ENCODE peak calls at places on chromosomes 3 and 15, in seven cellular contexts. C is AG09309, E is coronary artery, S is H9, X is right atrium auricular region, T is cardiac fibroblast, D is lower leg skin. U is an unnamed sample.

GRCh38 chr15:92900712-92901052 is 558 bp downstream of the CHD2 start:
- DNase-seq in C (no peak), E (no peak), S (no peak), X (no peak), T (peak), D (no peak), U (no peak)

GRCh38 chr3:188914556-188914955 is 257.2 kb upstream of the TPRG1 start:
- DNase-seq in C (no peak), E (no peak), S (no peak), X (no peak), T (peak), D (no peak), U (no peak)

GRCh38 chr3:187084580-187084979 is 54.7 kb downstream of the RPL39L start:
- DNase-seq in C (no peak), E (no peak), S (no peak), X (no peak), T (no peak), D (peak), U (no peak)

GRCh38 chr3:98829246-98829832 is 66.2 kb downstream of the ST3GAL6 start:
- DNase-seq in C (no peak), E (no peak), S (no peak), X (no peak), T (no peak), D (no peak), U (no peak)

GRCh38 chr15:94287794-94288246 is 56.5 kb downstream of the MCTP2 start:
- DNase-seq in C (no peak), E (no peak), S (no peak), X (no peak), T (no peak), D (no peak), U (no peak)

GRCh38 chr3:12681586-12682371 is 17.9 kb upstream of the RAF1 start:
- DNase-seq in C (peak), E (no peak), S (no peak), X (no peak), T (peak), D (no peak), U (no peak)

GRCh38 chr3:54120657-54121403 is 1.5 kb upstream of the CACNA2D3 start:
- DNase-seq in C (no peak), E (no peak), S (peak), X (no peak), T (peak), D (no peak), U (peak)

GRCh38 chr3:56917740-56918568 is 116.2 kb upstream of the ARHGEF3 start:
- DNase-seq in C (no peak), E (no peak), S (no peak), X (no peak), T (no peak), D (no peak), U (no peak)

GRCh38 chr3:39124876-39125836 is 17.7 kb downstream of the TTC21A start:
- DNase-seq in C (no peak), E (no peak), S (peak), X (no peak), T (peak), D (no peak), U (no peak)

GRCh38 chr3:11558002-11558401 is 85.7 kb downstream of the VGLL4 start:
- DNase-seq in C (peak), E (no peak), S (no peak), X (no peak), T (peak), D (no peak), U (no peak)

GRCh38 chr3:100941046-100941445 is 52.2 kb downstream of the ABI3BP start:
- DNase-seq in C (no peak), E (no peak), S (no peak), X (peak), T (no peak), D (peak), U (no peak)

GRCh38 chr3:188769833-188770232 is 401.9 kb upstream of the TPRG1 start:
- DNase-seq in C (no peak), E (no peak), S (no peak), X (no peak), T (no peak), D (no peak), U (no peak)

GRCh38 chr3:194257030-194257657 is 94.0 kb downstream of the CPN2 start:
- DNase-seq in C (no peak), E (no peak), S (no peak), X (peak), T (no peak), D (peak), U (no peak)

GRCh38 chr15:40439461-40440299 is 1.1 kb upstream of the BAHD1 start:
- DNase-seq in C (no peak), E (no peak), S (peak), X (no peak), T (no peak), D (peak), U (peak)

GRCh38 chr15:50055333-50056278 is 63.4 kb downstream of the ATP8B4 start:
- DNase-seq in C (peak), E (no peak), S (no peak), X (no peak), T (peak), D (no peak), U (no peak)

GRCh38 chr3:193946945-193947344 is 189.0 kb upstream of the HES1 start:
- DNase-seq in C (no peak), E (no peak), S (no peak), X (no peak), T (peak), D (no peak), U (no peak)

GRCh38 chr15:39498642-39499041 is 82.2 kb upstream of the THBS1 start:
- DNase-seq in C (no peak), E (no peak), S (no peak), X (no peak), T (no peak), D (no peak), U (no peak)

GRCh38 chr15:50828610-50829206 is 63.2 kb upstream of the SPPL2A start:
- DNase-seq in C (peak), E (no peak), S (no peak), X (no peak), T (peak), D (no peak), U (no peak)

GRCh38 chr15:28017423-28017924 is 81.6 kb downstream of the OCA2 start:
- DNase-seq in C (no peak), E (peak), S (no peak), X (no peak), T (no peak), D (no peak), U (peak)
- TF ChIP-seq CTCF in C (no peak), E (no peak), S (peak), X (peak), T (no peak), D (no peak), U (peak)

GRCh38 chr15:66708389-66708788 is 6.4 kb downstream of the SMAD6 start:
- DNase-seq in C (no peak), E (no peak), S (no peak), X (no peak), T (no peak), D (no peak), U (no peak)

GRCh38 chr15:66706840-66707239 is 4.8 kb downstream of the SMAD6 start:
- DNase-seq in C (no peak), E (no peak), S (no peak), X (no peak), T (no peak), D (no peak), U (no peak)

GRCh38 chr15:66706225-66706732 is 4.2 kb downstream of the SMAD6 start:
- DNase-seq in C (no peak), E (no peak), S (no peak), X (no peak), T (no peak), D (no peak), U (no peak)

GRCh38 chr15:66705277-66705927 is 3.4 kb downstream of the SMAD6 start:
- DNase-seq in C (no peak), E (no peak), S (no peak), X (no peak), T (no peak), D (no peak), U (no peak)

DNA sequence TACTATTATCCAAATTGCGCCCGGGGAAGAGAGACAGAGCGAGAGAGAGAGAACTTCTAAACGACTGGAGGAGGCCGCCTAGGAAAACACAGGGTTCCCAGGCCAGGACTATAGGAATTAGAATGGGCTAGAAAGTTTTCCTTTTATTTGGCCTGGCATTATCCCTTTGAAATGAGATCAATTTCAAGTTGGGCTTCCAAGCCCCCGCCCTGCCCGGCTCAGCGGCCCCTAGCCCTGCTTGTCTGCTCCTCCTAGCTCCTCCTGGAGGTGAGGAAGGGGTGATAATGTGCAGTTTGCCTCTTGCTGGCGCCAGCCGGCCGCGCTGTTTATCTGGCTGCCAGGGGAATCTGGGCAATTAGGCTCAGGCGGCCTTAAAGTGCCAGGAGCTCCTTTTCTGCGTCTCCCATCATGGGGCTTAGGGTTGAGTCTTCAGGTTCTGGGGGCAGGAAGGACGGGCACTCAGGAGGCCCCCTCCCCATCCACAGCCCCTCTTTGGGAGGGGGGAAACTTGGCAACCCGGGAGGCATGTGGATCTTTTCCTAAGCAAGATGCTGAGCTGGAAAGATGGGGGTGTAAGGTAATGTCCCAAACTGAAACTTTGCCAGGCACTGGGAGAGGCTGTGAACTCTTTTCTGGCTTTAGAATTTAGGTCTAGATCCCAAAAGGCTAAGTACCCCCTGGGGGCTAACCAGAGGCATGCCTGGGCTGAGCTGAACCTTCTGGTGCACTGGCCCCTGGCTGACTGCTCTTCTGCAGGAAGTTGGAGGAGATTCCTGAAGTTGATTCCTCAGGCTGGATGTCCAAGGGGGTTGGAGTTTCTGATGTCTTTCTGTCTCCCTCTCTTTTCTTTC is 5.5 kb downstream of the SMAD6 start:
- DNase-seq in C (no peak), E (no peak), S (peak), X (no peak), T (no peak), D (no peak), U (peak)
- TF ChIP-seq CTCF in C (peak), E (no peak), S (peak), X (peak), T (no peak), D (no peak), U (no peak)

DNA sequence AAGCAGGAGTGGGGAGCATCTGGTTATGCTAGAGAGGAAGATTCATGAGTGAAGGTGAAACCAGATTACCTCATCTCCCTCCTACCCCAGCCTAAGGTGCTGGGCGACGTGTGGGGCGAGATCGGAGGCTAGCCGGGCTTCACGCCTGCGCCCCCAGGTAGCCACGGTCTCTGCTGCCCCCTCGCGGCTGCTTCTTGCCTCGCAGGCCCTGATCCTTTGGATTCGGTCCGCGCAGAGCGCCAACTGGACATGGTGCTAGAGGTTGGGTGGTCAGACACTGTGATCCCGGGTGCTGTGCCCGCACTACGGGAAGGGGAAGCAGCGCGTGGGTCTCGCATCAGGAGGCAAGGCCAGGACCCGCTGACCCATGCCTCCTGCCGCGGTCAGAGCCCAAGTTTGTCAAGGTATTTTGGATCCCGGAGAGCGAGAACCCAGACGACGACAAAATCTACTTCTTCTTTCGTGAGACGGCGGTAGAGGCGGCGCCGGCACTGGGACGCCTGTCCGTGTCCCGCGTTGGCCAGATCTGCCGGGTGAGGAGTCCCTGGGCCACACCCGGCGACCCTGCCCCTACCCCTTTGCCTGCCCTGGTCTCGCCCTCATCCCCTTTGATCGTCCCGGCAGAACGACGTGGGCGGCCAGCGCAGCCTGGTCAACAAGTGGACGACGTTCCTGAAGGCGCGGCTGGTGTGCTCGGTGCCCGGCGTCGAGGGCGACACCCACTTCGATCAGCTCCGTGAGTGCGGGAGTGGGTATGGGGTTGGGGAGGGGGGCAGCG is 4.2 kb downstream of the SEMA3B start:
- DNase-seq in C (no peak), E (peak), S (peak), X (peak), T (peak), D (peak), U (peak)
- TF ChIP-seq CTCF in C (peak), E (peak), S (peak), X (peak), T (peak), D (peak), U (peak)

GRCh38 chr3:142022381-142022780 is 127.0 kb downstream of the TFDP2 start:
- DNase-seq in C (peak), E (no peak), S (no peak), X (no peak), T (no peak), D (no peak), U (no peak)
- TF ChIP-seq CTCF in C (peak), E (no peak), S (peak), X (peak), T (no peak), D (no peak), U (no peak)

GRCh38 chr3:52447512-52448355 is 2.8 kb upstream of the SEMA3G start:
- DNase-seq in C (no peak), E (no peak), S (peak), X (no peak), T (no peak), D (no peak), U (no peak)

GRCh38 chr3:52444860-52445793 is at the start of gene SEMA3G:
- DNase-seq in C (no peak), E (no peak), S (peak), X (no peak), T (peak), D (peak), U (peak)

GRCh38 chr3:52443791-52444687 is 864 bp downstream of the SEMA3G start:
- DNase-seq in C (no peak), E (no peak), S (peak), X (no peak), T (no peak), D (no peak), U (no peak)

GRCh38 chr3:52446631-52447511 is 2.0 kb upstream of the SEMA3G start:
- DNase-seq in C (no peak), E (no peak), S (peak), X (peak), T (peak), D (no peak), U (peak)

GRCh38 chr3:52446042-52446441 is 1.1 kb upstream of the SEMA3G start:
- DNase-seq in C (no peak), E (no peak), S (peak), X (no peak), T (no peak), D (no peak), U (no peak)
- TF ChIP-seq CTCF in C (no peak), E (no peak), S (no peak), X (no peak), T (no peak), D (no peak), U (no peak)